ENCODE peak calls at places on chromosome 5, in nine cellular contexts. K, Z, F, J, M, V, H, X and T are unnamed samples.
A peak's percentile ranks its signal among the peaks of the same experiment; 100 is the strongest.

GRCh38 chr5:57676228-57677098 is 193.9 kb upstream of the ACTBL2 start:
- DNase-seq in K (no peak), Z (no peak), F (no peak), J (no peak), M (no peak), V (no peak), H (no peak), X (no peak), T (no peak)

GRCh38 chr5:109705596-109705995 is 15.9 kb downstream of the MAN2A1 start:
- DNase-seq in K (no peak), Z (no peak), F (no peak), J (no peak), M (no peak), V (no peak), H (no peak), X (no peak), T (no peak)

GRCh38 chr5:179270581-179271300 is 74.5 kb downstream of the ADAMTS2 start:
- DNase-seq in K (peak; percentile 13), Z (peak; percentile 83), F (no peak), J (no peak), M (peak; percentile 72), V (no peak), H (peak; percentile 68), X (peak; percentile 9), T (no peak)

GRCh38 chr5:32531885-32532520 is 53.4 kb upstream of the SUB1 start:
- DNase-seq in K (no peak), Z (no peak), F (no peak), J (no peak), M (no peak), V (no peak), H (no peak), X (peak; percentile 22), T (peak; percentile 55)

GRCh38 chr5:43643750-43644149 is 40.8 kb downstream of the NNT start:
- DNase-seq in K (no peak), Z (no peak), F (no peak), J (no peak), M (no peak), V (no peak), H (no peak), X (no peak), T (no peak)

GRCh38 chr5:31407921-31408714 is 123.8 kb downstream of the DROSHA start:
- DNase-seq in K (no peak), Z (no peak), F (no peak), J (no peak), M (no peak), V (no peak), H (no peak), X (no peak), T (no peak)

GRCh38 chr5:131218392-131218791 is 45.5 kb upstream of the CDC42SE2 start:
- DNase-seq in K (no peak), Z (no peak), F (no peak), J (no peak), M (no peak), V (no peak), H (no peak), X (no peak), T (no peak)

GRCh38 chr5:10789021-10789420 is 28.0 kb upstream of the DAP start:
- DNase-seq in K (no peak), Z (peak; percentile 69), F (no peak), J (no peak), M (no peak), V (no peak), H (no peak), X (peak; percentile 10), T (no peak)

GRCh38 chr5:160769264-160769663 is 82.7 kb downstream of the ATP10B start:
- DNase-seq in K (no peak), Z (no peak), F (no peak), J (no peak), M (no peak), V (no peak), H (no peak), X (peak; percentile 79), T (no peak)

GRCh38 chr5:153965102-153965645 is 73.5 kb downstream of the FAM114A2 start:
- DNase-seq in K (peak; percentile 59), Z (peak; percentile 25), F (no peak), J (peak; percentile 60), M (peak; percentile 72), V (no peak), H (no peak), X (peak; percentile 16), T (peak; percentile 49)

GRCh38 chr5:1594336-1595106 is 70.8 kb upstream of the LPCAT1 start:
- DNase-seq in K (peak; percentile 84), Z (peak; percentile 60), F (peak; percentile 50), J (peak; percentile 93), M (peak; percentile 89), V (peak; percentile 26), H (peak; percentile 95), X (peak; percentile 84), T (no peak)
- TF ChIP-seq POLR2A in K (peak; percentile 55), Z (no peak), F (no peak), J (peak; percentile 52), M (no peak), V (no peak), H (no peak), X (no peak), T (no peak)

GRCh38 chr5:14440598-14441401 is 140.8 kb upstream of the OTULINL start:
- DNase-seq in K (peak; percentile 64), Z (peak; percentile 71), F (peak; percentile 41), J (no peak), M (peak; percentile 85), V (no peak), H (no peak), X (peak; percentile 32), T (no peak)
- TF ChIP-seq POLR2A in K (peak; percentile 22), Z (peak; percentile 50), F (no peak), J (no peak), M (peak; percentile 10), V (no peak), H (no peak), X (peak; percentile 11), T (peak; percentile 3)

GRCh38 chr5:88785396-88786216 is 97.4 kb downstream of the MEF2C start:
- DNase-seq in K (peak; percentile 42), Z (peak; percentile 28), F (peak; percentile 33), J (no peak), M (peak; percentile 64), V (no peak), H (no peak), X (peak; percentile 17), T (no peak)
- TF ChIP-seq POLR2A in K (no peak), Z (no peak), F (no peak), J (no peak), M (no peak), V (no peak), H (no peak), X (no peak), T (no peak)

GRCh38 chr5:138354387-138354786 is 1.9 kb downstream of the KDM3B start:
- DNase-seq in K (no peak), Z (no peak), F (no peak), J (no peak), M (no peak), V (no peak), H (no peak), X (no peak), T (no peak)

GRCh38 chr5:138352722-138353549 is 451 bp downstream of the KDM3B start:
- DNase-seq in K (peak; percentile 71), Z (peak; percentile 60), F (peak; percentile 59), J (peak; percentile 58), M (peak; percentile 80), V (peak; percentile 32), H (peak; percentile 94), X (peak; percentile 73), T (no peak)

GRCh38 chr5:138354926-138355378 is 2.5 kb downstream of the KDM3B start:
- DNase-seq in K (peak; percentile 21), Z (no peak), F (no peak), J (no peak), M (no peak), V (no peak), H (no peak), X (no peak), T (peak; percentile 71)

GRCh38 chr5:138352071-138352721 is at the start of gene KDM3B:
- DNase-seq in K (peak; percentile 86), Z (peak; percentile 87), F (peak; percentile 72), J (peak; percentile 87), M (peak; percentile 89), V (peak; percentile 9), H (peak; percentile 98), X (peak; percentile 91), T (peak; percentile 73)

GRCh38 chr5:138353550-138353893 is 1.0 kb downstream of the KDM3B start:
- DNase-seq in K (no peak), Z (no peak), F (no peak), J (no peak), M (no peak), V (no peak), H (no peak), X (no peak), T (no peak)
- TF ChIP-seq POLR2A in K (peak; percentile 54), Z (no peak), F (no peak), J (no peak), M (no peak), V (no peak), H (no peak), X (peak; percentile 65), T (no peak)

GRCh38 chr5:110738503-110738811 is 350 bp upstream of the SLC25A46 start:
- DNase-seq in K (no peak), Z (no peak), F (no peak), J (peak; percentile 30), M (no peak), V (no peak), H (peak; percentile 86), X (no peak), T (peak; percentile 25)

GRCh38 chr5:110736763-110737162 is 2.0 kb upstream of the SLC25A46 start:
- DNase-seq in K (no peak), Z (no peak), F (no peak), J (no peak), M (no peak), V (no peak), H (no peak), X (peak; percentile 14), T (no peak)

GRCh38 chr5:110735545-110735944 is 3.3 kb upstream of the SLC25A46 start:
- DNase-seq in K (no peak), Z (no peak), F (no peak), J (no peak), M (no peak), V (no peak), H (no peak), X (no peak), T (no peak)

GRCh38 chr5:110734101-110734500 is 4.7 kb upstream of the SLC25A46 start:
- DNase-seq in K (no peak), Z (no peak), F (no peak), J (no peak), M (no peak), V (no peak), H (no peak), X (no peak), T (no peak)

DNA sequence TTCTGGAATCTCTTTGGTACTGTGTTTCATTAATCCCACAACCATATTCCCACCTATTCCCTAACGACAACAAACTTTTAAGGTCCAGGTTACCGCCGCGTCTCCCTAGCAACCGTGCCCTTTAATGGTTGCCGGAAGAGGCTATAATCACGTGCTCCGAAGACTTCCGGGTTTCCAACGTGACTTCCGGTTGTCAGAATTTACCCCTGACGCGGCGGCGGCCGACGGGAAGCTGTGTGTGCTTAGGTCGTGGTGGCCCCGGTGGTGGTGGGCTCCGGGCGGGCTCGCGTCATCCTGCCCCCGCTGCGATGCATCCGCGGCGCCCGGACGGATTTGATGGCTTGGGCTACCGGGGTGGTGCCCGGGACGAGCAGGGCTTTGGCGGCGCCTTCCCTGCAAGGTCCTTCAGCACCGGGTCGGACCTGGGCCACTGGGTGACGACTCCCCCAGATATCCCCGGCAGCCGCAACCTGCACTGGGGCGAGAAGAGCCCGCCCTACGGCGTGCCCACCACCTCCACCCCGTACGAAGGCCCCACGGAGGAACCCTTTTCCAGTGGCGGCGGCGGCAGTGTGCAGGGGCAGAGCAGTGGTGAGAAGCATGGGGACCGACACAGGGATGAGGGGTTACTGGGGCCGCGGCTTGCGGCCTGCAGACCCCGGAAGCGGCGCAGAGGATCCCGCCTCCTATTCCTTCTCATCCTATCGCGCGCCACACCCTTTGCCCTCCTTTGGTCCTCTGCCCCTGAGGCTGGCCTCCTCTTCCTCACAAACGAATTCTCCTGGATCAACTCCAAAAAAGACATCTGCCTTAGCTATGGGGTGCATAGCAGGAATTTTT is at the start of gene SLC25A46:
- DNase-seq in K (peak; percentile 88), Z (peak; percentile 80), F (peak; percentile 79), J (peak; percentile 58), M (peak; percentile 93), V (peak; percentile 57), H (peak; percentile 95), X (peak; percentile 90), T (peak; percentile 47)
- TF ChIP-seq POLR2A in K (peak; percentile 76), Z (peak; percentile 49), F (no peak), J (peak; percentile 83), M (no peak), V (no peak), H (peak; percentile 76), X (peak; percentile 77), T (peak; percentile 83)